ENCODE peak calls at places on chromosomes 6 and 20, in six cellular contexts. O is H1, J is body of pancreas, M is heart left ventricle, U is IMR-90, H is stomach. F is an unnamed sample.

GRCh38 chr6:72826744-72827438 is 205.0 kb downstream of the KCNQ5 start:
- DNase-seq in H (no peak), M (no peak), U (peak), J (no peak), O (no peak), F (no peak)

GRCh38 chr6:83875843-83876242 is 16.4 kb downstream of the CYB5R4 start:
- DNase-seq in J (no peak), U (no peak), M (no peak), O (no peak), H (no peak), F (no peak)

GRCh38 chr6:146670161-146670560 is 71.4 kb downstream of the ADGB start:
- DNase-seq in O (no peak), H (no peak), M (no peak), J (no peak), U (peak), F (no peak)

GRCh38 chr6:43951756-43952675 is 175.2 kb downstream of the MRPL14 start:
- DNase-seq in H (no peak), U (no peak), O (no peak), M (no peak), J (no peak), F (no peak)

GRCh38 chr20:17684077-17684888 is 2.2 kb upstream of the RRBP1 start:
- DNase-seq in H (no peak), M (no peak), O (no peak), U (no peak), J (peak), F (peak)

GRCh38 chr6:167654389-167654788 is 172.3 kb upstream of the AFDN start:
- DNase-seq in M (no peak), U (no peak), H (no peak), J (no peak), O (no peak), F (no peak)

GRCh38 chr6:149082320-149082719 is 235.2 kb upstream of the TAB2 start:
- DNase-seq in M (peak), H (peak), O (peak), J (peak), U (peak), F (peak)

GRCh38 chr6:100283288-100283687 is 181.4 kb downstream of the SIM1 start:
- DNase-seq in H (no peak), U (peak), J (no peak), O (no peak), M (no peak), F (no peak)

GRCh38 chr20:24751551-24751950 is 197.5 kb upstream of the CST7 start:
- DNase-seq in J (no peak), H (no peak), O (no peak), U (no peak), M (no peak), F (no peak)

GRCh38 chr6:31462026-31462963 is 35.6 kb upstream of the MICB start:
- DNase-seq in H (no peak), O (peak), U (peak), M (no peak), J (no peak), F (no peak)

GRCh38 chr6:77463308-77463880 is at the start of gene HTR1B:
- DNase-seq in U (peak), O (peak), J (peak), H (peak), M (no peak), F (no peak)

GRCh38 chr20:8005575-8006366 is 13.8 kb downstream of the TMX4 start:
- DNase-seq in U (no peak), O (no peak), M (no peak), J (no peak), H (no peak), F (no peak)

GRCh38 chr6:82246802-82247633 is 526 bp downstream of the IBTK start:
- DNase-seq in O (no peak), M (peak), J (peak), U (peak), H (peak), F (peak)

GRCh38 chr6:13431059-13431656 is 56.2 kb downstream of the GFOD1 start:
- DNase-seq in H (no peak), J (no peak), M (no peak), O (no peak), U (no peak), F (no peak)

GRCh38 chr6:167827588-167828324 is 1.0 kb downstream of the AFDN start:
- DNase-seq in J (peak), H (peak), M (peak), U (peak), O (peak), F (peak)

GRCh38 chr6:108921547-108922331 is 73.5 kb downstream of the ARMC2 start:
- DNase-seq in H (no peak), O (no peak), U (peak), M (peak), J (no peak), F (no peak)

GRCh38 chr6:106751501-106752252 is 122.3 kb downstream of the QRSL1 start:
- DNase-seq in J (peak), M (no peak), H (peak), O (no peak), U (peak), F (peak)

GRCh38 chr6:146224449-146224848 is 195.6 kb downstream of the GRM1 start:
- DNase-seq in U (no peak), M (no peak), H (no peak), J (no peak), O (no peak), F (no peak)

GRCh38 chr6:121435444-121436069 is at the start of gene GJA1:
- DNase-seq in H (no peak), M (peak), U (peak), J (no peak), O (no peak), F (peak)

GRCh38 chr6:159168536-159169192 is 536 bp upstream of the FNDC1 start:
- DNase-seq in M (peak), J (peak), O (peak), U (peak), H (peak), F (peak)

GRCh38 chr6:114449659-114450058 is 106.8 kb upstream of the HS3ST5 start:
- DNase-seq in H (no peak), J (no peak), O (no peak), M (no peak), U (no peak), F (no peak)

GRCh38 chr20:309306-309840 is 12.0 kb downstream of the ZCCHC3 start:
- DNase-seq in H (no peak), U (peak), O (no peak), J (no peak), M (no peak), F (no peak)

GRCh38 chr20:60632420-60633262 is 619.4 kb upstream of the CDH4 start:
- DNase-seq in O (no peak), U (no peak), J (no peak), H (no peak), M (no peak), F (no peak)

GRCh38 chr6:3385660-3386151 is 71.1 kb downstream of the SLC22A23 start:
- DNase-seq in O (no peak), J (no peak), H (no peak), U (no peak), M (no peak), F (peak)

GRCh38 chr6:14035448-14035847 is 82.1 kb upstream of the CD83 start:
- DNase-seq in U (peak), H (no peak), J (peak), M (peak), O (no peak), F (no peak)

GRCh38 chr20:46011631-46012482 is 3.1 kb downstream of the MMP9 start:
- DNase-seq in J (peak), U (peak), H (peak), M (peak), O (peak), F (peak)

GRCh38 chr6:21664263-21665081 is 70.9 kb downstream of the SOX4 start:
- DNase-seq in H (no peak), O (peak), J (peak), M (peak), U (no peak), F (peak)

GRCh38 chr6:41559655-41560439 is 13.7 kb downstream of the FOXP4 start:
- DNase-seq in U (no peak), M (no peak), O (no peak), H (no peak), J (no peak), F (no peak)

GRCh38 chr20:41984031-41984430 is 365.9 kb upstream of the CHD6 start:
- DNase-seq in O (no peak), H (no peak), M (no peak), J (no peak), U (no peak), F (no peak)

GRCh38 chr6:16420332-16420714 is 181.9 kb downstream of the GMPR start:
- DNase-seq in H (no peak), O (no peak), J (no peak), M (no peak), U (no peak), F (no peak)

GRCh38 chr6:16420715-16421461 is 182.5 kb downstream of the GMPR start:
- DNase-seq in H (no peak), O (no peak), U (peak), J (no peak), M (no peak), F (peak)

GRCh38 chr6:16415677-16416076 is 177.3 kb downstream of the GMPR start:
- DNase-seq in U (no peak), M (no peak), J (no peak), H (no peak), O (no peak), F (no peak)

GRCh38 chr6:16421462-16421960 is 183.1 kb downstream of the GMPR start:
- DNase-seq in H (no peak), U (no peak), J (peak), M (no peak), O (no peak), F (no peak)

DNA sequence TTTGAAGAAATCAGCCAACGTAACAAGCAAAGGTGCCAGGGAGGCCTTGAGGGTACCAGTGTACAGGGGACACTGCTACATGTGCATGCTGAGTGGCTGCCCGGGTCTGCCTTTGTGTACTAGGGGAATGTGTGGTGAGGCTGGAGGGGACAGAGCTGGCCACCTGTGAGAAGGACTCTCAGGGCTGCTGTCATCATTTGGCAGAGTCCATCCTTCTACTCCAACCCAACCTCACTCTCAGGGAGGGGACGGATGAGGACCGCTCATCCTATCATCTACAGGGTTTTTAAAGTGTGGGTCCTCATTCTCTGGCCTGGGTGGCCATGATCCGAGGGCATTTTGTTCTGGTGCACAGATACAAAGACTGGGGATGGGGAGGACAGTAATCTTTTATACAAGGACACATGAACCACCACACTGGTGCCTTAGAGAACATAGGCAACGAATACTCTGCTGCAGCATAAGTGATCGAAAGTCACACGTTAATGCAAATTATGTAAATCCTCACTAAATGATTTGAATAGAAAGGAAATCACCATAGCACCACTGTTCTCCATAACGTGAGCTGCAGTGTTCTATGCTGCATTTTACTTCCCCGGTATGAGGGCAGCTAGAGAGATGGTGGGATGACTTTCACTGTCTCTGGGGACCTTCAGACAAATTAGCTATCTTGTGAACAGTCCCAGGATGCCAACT is 181.4 kb downstream of the GMPR start:
- DNase-seq in H (no peak), O (no peak), M (no peak), U (no peak), J (no peak), F (no peak)
- TF ChIP-seq POLR2A in H (no peak), O (no peak), M (no peak), U (no peak), J (no peak), F (no peak)

DNA sequence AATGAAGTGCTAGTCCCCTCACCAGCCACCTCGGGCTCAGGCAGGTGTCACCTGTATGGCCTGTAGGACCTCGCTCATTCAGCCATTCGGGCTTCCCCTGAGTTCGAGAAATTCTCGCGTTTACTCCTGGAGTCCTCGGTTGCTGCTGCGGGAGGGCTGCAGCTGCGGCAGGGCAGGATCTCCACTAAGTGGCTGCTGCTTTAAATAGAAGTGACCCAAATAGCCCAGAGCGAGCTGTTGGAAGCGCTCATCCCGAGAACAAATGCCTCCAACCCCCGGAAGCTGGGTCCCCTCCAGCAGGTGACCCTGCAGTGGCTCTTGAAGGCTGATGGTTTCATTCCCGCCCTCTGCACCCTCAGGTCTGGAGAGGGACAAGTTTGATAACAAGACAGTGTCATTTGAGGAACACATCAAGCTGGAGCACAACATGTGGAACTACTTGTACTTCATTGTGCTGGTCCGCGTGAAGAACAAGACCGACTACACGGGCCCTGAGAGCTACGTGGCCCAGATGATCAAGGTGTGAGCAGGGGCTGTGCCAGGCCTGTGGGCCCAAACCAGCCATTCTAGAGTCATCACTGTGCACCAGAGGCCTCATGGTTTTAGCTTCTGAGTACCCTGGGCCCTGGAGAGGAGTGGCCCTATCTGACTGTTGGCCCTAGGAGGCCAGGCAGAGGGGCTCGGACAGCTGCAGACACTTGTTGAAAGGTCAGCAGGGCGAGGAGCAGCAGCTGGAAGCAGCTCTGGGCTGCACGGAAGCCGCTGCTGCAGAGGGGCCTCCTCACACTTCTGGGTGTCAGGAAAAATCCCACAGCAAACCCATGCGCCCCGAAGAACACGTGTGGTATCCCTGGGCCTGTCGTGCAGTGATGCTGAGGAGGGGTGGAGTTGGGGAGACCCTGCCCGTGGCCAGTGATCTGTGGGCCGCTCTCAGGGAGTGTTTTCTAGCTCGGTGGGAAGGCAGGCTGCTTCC is 18.0 kb downstream of the UQCC2 start:
- DNase-seq in J (no peak), O (no peak), M (peak), H (no peak), U (no peak), F (no peak)
- H3K27ac ChIP-seq in J (no peak), O (no peak), M (peak), H (peak), U (no peak), F (peak)

DNA sequence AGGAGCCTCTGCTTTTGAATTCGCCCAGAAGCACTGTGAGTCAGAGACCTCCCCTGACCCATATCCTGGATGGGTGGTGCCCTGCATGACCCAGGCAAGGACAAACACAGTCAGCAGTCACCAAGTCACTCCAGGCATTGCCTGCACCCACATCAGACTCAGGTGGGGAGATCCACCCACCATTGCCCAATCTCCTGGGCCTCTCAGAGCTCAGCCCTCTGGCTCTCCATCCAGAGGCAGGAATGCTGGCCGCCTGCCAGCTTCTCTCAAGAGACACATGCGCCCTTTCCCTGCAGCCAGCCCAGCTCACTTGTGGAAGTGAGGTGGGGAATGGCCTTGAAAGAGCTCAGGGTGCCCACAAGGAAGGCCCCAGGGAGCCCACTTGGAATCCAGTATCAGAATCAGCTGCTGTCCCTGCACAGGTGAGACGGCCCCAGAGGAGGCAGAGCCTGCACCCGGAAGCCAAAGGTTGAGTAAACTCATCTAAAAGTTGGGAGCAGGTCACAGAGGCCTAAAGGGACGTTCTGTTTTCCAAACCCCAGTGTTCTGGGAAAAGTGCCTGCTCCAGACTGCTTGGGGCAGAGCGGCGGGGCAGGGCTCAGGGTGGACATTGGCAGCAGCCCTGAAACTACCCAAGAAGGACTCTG is 129.8 kb downstream of the PREX1 start:
- DNase-seq in O (no peak), H (peak), U (peak), J (peak), M (peak), F (peak)
- TF ChIP-seq POLR2A in O (no peak), H (no peak), U (no peak), J (no peak), M (no peak), F (no peak)

GRCh38 chr6:116836943-116837342 is 8.1 kb upstream of the GPRC6A start:
- DNase-seq in O (no peak), U (no peak), J (no peak), H (no peak), M (no peak), F (no peak)
- H3K27ac ChIP-seq in O (no peak), U (no peak), J (no peak), H (no peak), M (no peak), F (no peak)

DNA sequence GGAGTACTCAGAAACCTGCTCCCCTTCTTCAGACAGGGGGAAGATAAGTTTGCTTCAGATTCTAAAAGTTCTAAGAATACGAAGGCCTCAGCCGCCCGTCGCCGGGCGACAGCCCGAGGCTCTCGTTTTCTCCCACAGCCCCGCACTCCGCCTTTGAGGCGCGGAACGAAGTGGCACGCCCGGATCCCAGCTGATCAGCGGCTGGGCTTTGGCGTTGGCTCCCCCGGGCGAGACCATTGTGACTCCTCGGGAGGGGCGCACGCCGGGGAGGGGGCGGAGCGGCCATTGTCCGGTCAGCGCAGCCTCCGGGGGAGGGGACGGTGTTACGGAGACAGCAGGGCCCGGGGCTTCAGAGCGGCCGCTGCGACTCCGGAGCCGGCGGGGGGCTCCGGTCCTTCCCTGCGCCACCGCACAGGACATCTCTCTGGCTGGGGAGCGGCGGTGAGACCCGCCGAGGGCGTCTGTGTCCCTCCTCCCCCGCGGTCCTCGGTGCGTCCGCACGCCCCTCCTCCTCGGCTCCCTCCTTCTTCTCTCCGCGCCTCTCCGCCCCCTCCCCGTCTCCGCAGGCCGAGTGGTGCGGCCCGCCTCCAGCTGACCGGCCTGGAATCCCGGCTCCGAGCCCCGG is at the start of gene ZFAND3:
- DNase-seq in U (peak), O (peak), J (peak), H (peak), M (peak), F (peak)
- TF ChIP-seq POLR2A in U (peak), O (no peak), J (no peak), H (no peak), M (no peak), F (peak)

DNA sequence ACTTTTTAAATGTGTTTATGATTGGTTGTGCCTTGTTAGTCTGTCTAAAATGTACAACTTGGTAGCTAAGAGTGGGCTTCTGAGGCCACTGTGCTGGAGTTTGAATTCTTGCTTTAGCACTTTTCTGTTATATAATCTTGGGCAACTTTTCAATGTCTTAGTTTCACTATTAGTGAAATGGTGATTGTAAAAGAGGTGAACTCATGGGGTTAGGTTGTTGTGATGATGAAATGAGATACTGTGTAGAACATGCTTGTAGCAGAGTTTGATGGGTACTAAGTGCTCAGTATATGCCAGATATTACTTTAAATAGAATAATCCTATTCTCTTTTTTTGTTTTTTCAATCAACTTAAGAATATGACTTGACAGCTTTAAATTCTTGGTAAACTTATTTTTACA is 624.7 kb downstream of the CD109 start:
- DNase-seq in U (peak), J (no peak), O (no peak), H (no peak), M (no peak), F (no peak)
- H3K27ac ChIP-seq in U (no peak), J (no peak), O (no peak), H (no peak), M (peak), F (no peak)

F was measured in transverse colon.